ENCODE peak calls at places on chromosomes 3 and 15, in five cellular contexts. W is SK-N-SH, M is GM12878, F is HepG2, K is K562. V is an unnamed sample.
A peak's percentile ranks its signal among the peaks of the same experiment; 100 is the strongest.

GRCh38 chr3:116322761-116323160 is 122.5 kb downstream of the LSAMP start:
- DNase-seq in F (no peak), K (no peak), M (no peak), W (no peak), V (no peak)

GRCh38 chr15:48424076-48424475 is 92.8 kb downstream of the DUT start:
- DNase-seq in K (no peak), W (no peak), M (no peak), F (no peak), V (no peak)

GRCh38 chr3:53941174-53941573 is 49.5 kb upstream of the SELENOK start:
- DNase-seq in K (no peak), F (no peak), M (no peak), W (no peak), V (peak; percentile 2)

GRCh38 chr3:183116051-183116614 is 16.8 kb upstream of the MCCC1 start:
- DNase-seq in K (peak; percentile 69), F (peak; percentile 39), W (peak; percentile 85), M (no peak), V (peak; percentile 48)

GRCh38 chr3:38548154-38548931 is 52.2 kb downstream of the EXOG start:
- DNase-seq in W (no peak), F (no peak), K (no peak), M (no peak), V (no peak)

GRCh38 chr15:73075151-73075859 is 23.0 kb downstream of the NEO1 start:
- DNase-seq in M (no peak), F (no peak), K (no peak), W (no peak), V (no peak)

GRCh38 chr3:41198526-41198925 is 779 bp upstream of the CTNNB1 start:
- DNase-seq in K (no peak), M (no peak), F (peak; percentile 20), W (no peak), V (no peak)

GRCh38 chr3:63656791-63657190 is 4.3 kb downstream of the SNTN start:
- DNase-seq in F (no peak), K (no peak), W (no peak), M (no peak), V (no peak)

GRCh38 chr3:10942806-10943205 is 49.7 kb upstream of the SLC6A1 start:
- DNase-seq in F (no peak), K (no peak), W (no peak), M (no peak), V (no peak)

GRCh38 chr3:110414851-110415250 is 656.8 kb upstream of the NECTIN3 start:
- DNase-seq in M (no peak), K (no peak), F (peak; percentile 31), W (no peak), V (peak; percentile 18)

GRCh38 chr15:94348084-94348483 is 116.7 kb downstream of the MCTP2 start:
- DNase-seq in M (no peak), F (no peak), K (no peak), W (no peak), V (no peak)

GRCh38 chr3:122754867-122755835 is 38.5 kb downstream of the HSPBAP1 start:
- DNase-seq in M (peak; percentile 33), W (peak; percentile 30), K (peak; percentile 15), F (peak; percentile 51), V (peak; percentile 49)

GRCh38 chr15:65071381-65071811 is 3.6 kb upstream of the RASL12 start:
- DNase-seq in F (no peak), W (no peak), K (no peak), M (no peak), V (no peak)

GRCh38 chr3:149016669-149017541 is 25.6 kb downstream of the GYG1 start:
- DNase-seq in F (no peak), K (no peak), W (no peak), M (no peak), V (no peak)

GRCh38 chr15:34241376-34242350 is 16.8 kb downstream of the EMC4 start:
- DNase-seq in W (peak; percentile 60), K (peak; percentile 43), M (no peak), F (peak; percentile 34), V (peak; percentile 58)

GRCh38 chr3:179450901-179451334 is 352 bp downstream of the GNB4 start:
- DNase-seq in W (no peak), M (no peak), F (no peak), K (peak; percentile 65), V (peak; percentile 8)

GRCh38 chr3:61663728-61664492 is 102.5 kb downstream of the PTPRG start:
- DNase-seq in W (peak; percentile 31), F (no peak), M (no peak), K (no peak), V (peak; percentile 36)

GRCh38 chr3:42802876-42803799 is 1.2 kb downstream of the HIGD1A start:
- DNase-seq in F (peak; percentile 33), W (peak; percentile 34), M (no peak), K (peak; percentile 23), V (no peak)

GRCh38 chr3:33957176-33957575 is 158.7 kb downstream of the PDCD6IP start:
- DNase-seq in W (no peak), K (no peak), F (no peak), M (no peak), V (no peak)

GRCh38 chr3:31968927-31969418 is 12.1 kb downstream of the OSBPL10 start:
- DNase-seq in W (no peak), M (no peak), F (peak; percentile 96), K (no peak), V (peak; percentile 90)

GRCh38 chr3:134017490-134017889 is 12.2 kb downstream of the SLCO2A1 start:
- DNase-seq in M (no peak), W (no peak), K (no peak), F (no peak), V (no peak)

GRCh38 chr3:172100482-172100881 is 61.1 kb downstream of the FNDC3B start:
- DNase-seq in F (no peak), W (no peak), M (no peak), K (no peak), V (no peak)

GRCh38 chr3:58824285-58824684 is 157.7 kb upstream of the FAM3D start:
- DNase-seq in K (peak; percentile 20), F (peak; percentile 30), M (no peak), W (peak; percentile 64), V (peak; percentile 4)

GRCh38 chr3:127840671-127841070 is 18.4 kb upstream of the MGLL start:
- DNase-seq in F (no peak), M (no peak), W (no peak), K (no peak), V (no peak)

GRCh38 chr3:136789976-136790375 is 28.9 kb upstream of the SLC35G2 start:
- DNase-seq in M (no peak), F (no peak), K (no peak), W (no peak), V (no peak)

GRCh38 chr3:13648744-13649096 is 99.8 kb downstream of the FBLN2 start:
- DNase-seq in K (no peak), M (no peak), W (no peak), F (no peak), V (no peak)

DNA sequence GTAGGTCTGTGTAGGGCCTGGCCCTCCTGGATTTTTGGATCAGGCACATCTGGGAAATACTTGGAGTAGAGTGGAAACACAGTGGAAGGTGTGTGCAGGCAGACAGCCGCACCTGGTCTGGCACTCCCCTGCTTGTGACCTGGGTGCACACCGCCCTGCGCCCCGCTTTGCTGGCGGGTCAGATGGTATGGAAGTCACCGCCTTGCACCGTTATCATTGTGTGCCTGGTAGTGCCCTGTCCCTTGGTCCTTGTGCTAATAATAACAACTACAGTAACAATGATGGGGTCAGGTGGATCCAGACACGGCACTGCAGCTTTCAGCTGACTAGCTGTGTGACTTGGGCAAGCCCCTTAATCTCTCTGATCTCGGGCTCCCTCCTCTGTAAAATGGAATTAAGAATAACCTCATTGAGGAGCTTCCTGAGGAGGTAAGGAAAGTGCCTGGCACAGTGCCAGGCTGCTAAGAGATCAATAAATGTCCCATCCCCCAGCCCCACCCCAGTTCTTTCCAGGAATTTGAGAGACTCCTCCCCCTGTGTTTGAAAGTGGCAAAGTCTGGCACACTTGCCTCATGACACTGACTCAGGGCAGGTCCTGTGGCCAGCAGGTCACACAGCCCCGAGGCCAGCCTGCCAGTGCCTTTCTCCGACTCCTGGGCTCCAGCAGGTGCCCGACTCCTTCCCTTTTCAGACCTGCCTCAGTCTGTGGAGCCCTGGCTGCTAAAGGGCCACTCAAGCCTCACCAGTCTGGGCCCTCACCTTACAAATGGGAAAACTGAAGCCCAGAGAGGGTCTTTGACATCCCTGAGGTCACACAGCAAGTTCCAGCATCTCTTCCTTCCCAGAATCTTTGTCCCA is 9.8 kb downstream of the ISG20 start:
- DNase-seq in F (no peak), K (no peak), W (peak; percentile 29), M (no peak), V (no peak)
- TF ChIP-seq REST in F (no peak), K (no peak), W (no peak), M (no peak), V (no peak)

GRCh38 chr3:52596658-52597265 is 60.4 kb downstream of the UQCC5 start:
- DNase-seq in F (no peak), W (no peak), M (no peak), K (no peak), V (no peak)
- H3K27ac ChIP-seq in F (no peak overlapping the region), W (no peak overlapping the region), M (no peak overlapping the region), K (no peak overlapping the region), V (no peak overlapping the region)

GRCh38 chr15:78761020-78761419 is 50.2 kb downstream of the ADAMTS7 start:
- DNase-seq in K (no peak), F (no peak), M (no peak), W (no peak), V (no peak)
- TF ChIP-seq USF2 in K (no peak), F (no peak), M (no peak), W (no peak), V (no peak)

GRCh38 chr15:96411056-96412031 is 80.8 kb downstream of the NR2F2 start:
- DNase-seq in W (no peak), K (no peak), F (no peak), M (no peak), V (no peak)

GRCh38 chr15:96407482-96407881 is 77.0 kb downstream of the NR2F2 start:
- DNase-seq in K (no peak), W (no peak), M (no peak), F (no peak), V (no peak)

GRCh38 chr15:96408591-96409183 is 78.2 kb downstream of the NR2F2 start:
- DNase-seq in M (no peak), F (no peak), K (no peak), W (no peak), V (no peak)

GRCh38 chr15:96410175-96411055 is 79.9 kb downstream of the NR2F2 start:
- DNase-seq in K (no peak), W (no peak), F (no peak), M (no peak), V (no peak)

GRCh38 chr15:96409231-96410138 is 79.0 kb downstream of the NR2F2 start:
- DNase-seq in F (peak; percentile 4), K (peak; percentile 45), M (no peak), W (peak; percentile 33), V (no peak)
- TF ChIP-seq REST in F (no peak), K (no peak), M (no peak), W (no peak), V (no peak)

DNA sequence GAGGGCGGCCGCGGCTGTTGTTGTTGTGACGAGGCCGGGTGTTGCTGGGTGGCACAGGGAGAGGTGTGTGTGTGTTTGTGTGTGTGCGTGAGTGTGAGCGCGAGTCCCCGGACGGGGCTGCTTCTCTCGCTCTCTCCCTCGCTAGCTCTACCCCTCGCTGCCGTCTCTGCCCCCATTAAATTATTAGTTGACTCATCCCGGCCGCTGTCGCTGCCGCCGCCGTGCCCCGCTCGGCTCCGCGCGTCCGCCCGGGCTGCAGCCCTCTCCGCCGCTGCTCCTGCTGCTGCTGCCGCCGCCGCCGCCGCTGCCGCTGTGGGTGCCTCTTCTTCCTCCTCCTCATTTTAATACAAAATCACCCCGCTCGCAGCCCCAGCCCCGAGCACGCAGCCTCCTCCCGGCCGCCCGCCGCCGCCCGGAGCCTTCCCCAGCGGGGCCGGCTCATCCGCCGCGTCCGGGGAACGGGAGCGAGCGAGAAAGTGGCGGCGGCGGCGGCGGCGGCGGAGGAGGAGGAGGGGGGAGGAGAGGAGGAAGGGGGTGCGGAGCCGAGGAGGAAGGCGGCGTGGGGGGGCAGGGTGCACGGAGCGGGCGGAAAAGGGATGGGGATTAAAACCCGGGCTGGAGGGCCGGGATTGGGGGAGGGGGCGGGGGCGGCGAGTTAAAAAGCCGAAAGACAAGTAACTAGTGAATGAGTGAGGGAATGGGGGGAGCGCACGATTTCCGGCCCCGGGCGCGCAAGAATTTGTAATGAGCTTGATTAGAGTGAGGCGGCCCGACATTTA is at the start of gene SATB1:
- DNase-seq in F (no peak), K (peak; percentile 19), M (no peak), W (peak; percentile 85), V (no peak)
- H3K27ac ChIP-seq in F (no peak within 1 kb of the TSS), K (no peak within 1 kb of the TSS), M (no peak within 1 kb of the TSS), W (peak within 1 kb of the TSS; percentile 49), V (peak within 1 kb of the TSS; percentile 73)

V was measured in A549.